ENCODE peak calls at places on chromosome 18, in seven cellular contexts. D is pancreas, A is left ventricle myocardium inferior, H is mammary epithelial cell, L is heart right ventricle, F is OCI-LY7, U is osteoblast. M is an unnamed sample.

GRCh38 chr18:76983184-76983583 is 149.4 kb downstream of the MBP start:
- DNase-seq in D (peak; percentile 79), A (peak; percentile 83), H (peak; percentile 87), L (peak; percentile 75), F (peak; percentile 78), U (peak; percentile 96), M (peak; percentile 76)

GRCh38 chr18:12783524-12783923 is 80.7 kb downstream of the PSMG2 start:
- DNase-seq in D (no peak), A (no peak), H (no peak), L (no peak), F (no peak), U (no peak), M (no peak)

GRCh38 chr18:34494359-34494696 is 215.8 kb upstream of the DTNA start:
- DNase-seq in D (peak; percentile 15), A (peak; percentile 23), H (no peak), L (peak; percentile 26), F (no peak), U (peak; percentile 61), M (no peak)

GRCh38 chr18:45749918-45750689 is 26.1 kb downstream of the SLC14A1 start:
- DNase-seq in D (no peak), A (no peak), H (no peak), L (no peak), F (no peak), U (peak; percentile 45), M (no peak)

GRCh38 chr18:44507729-44508325 is 172.9 kb upstream of the SETBP1 start:
- DNase-seq in D (no peak), A (peak; percentile 18), H (no peak), L (peak; percentile 32), F (peak; percentile 1), U (no peak), M (no peak)

GRCh38 chr18:75752864-75753263 is 325.4 kb upstream of the SMIM21 start:
- DNase-seq in D (no peak), A (no peak), H (no peak), L (no peak), F (no peak), U (no peak), M (no peak)

GRCh38 chr18:10514621-10515020 is 11.2 kb upstream of the NAPG start:
- DNase-seq in D (no peak), A (no peak), H (no peak), L (no peak), F (no peak), U (no peak), M (no peak)

GRCh38 chr18:70132999-70133398 is 72.5 kb downstream of the RTTN start:
- DNase-seq in D (no peak), A (no peak), H (peak; percentile 59), L (no peak), F (no peak), U (peak; percentile 77), M (no peak)

GRCh38 chr18:76428396-76429261 is 66.4 kb downstream of the ZNF516 start:
- DNase-seq in D (no peak), A (no peak), H (no peak), L (no peak), F (no peak), U (no peak), M (no peak)

GRCh38 chr18:72762505-72763122 is 105.2 kb downstream of the NETO1 start:
- DNase-seq in D (no peak), A (no peak), H (peak; percentile 61), L (peak; percentile 17), F (peak; percentile 30), U (peak; percentile 26), M (peak; percentile 16)

GRCh38 chr18:702957-703659 is 9.3 kb downstream of the ENOSF1 start:
- DNase-seq in D (no peak), A (no peak), H (peak; percentile 95), L (no peak), F (no peak), U (peak; percentile 89), M (no peak)

GRCh38 chr18:67386028-67386427 is 130.5 kb downstream of the DSEL start:
- DNase-seq in D (no peak), A (no peak), H (peak; percentile 6), L (no peak), F (no peak), U (no peak), M (no peak)

GRCh38 chr18:44039826-44040225 is 640.9 kb upstream of the SETBP1 start:
- DNase-seq in D (no peak), A (no peak), H (no peak), L (no peak), F (no peak), U (no peak), M (no peak)

DNA sequence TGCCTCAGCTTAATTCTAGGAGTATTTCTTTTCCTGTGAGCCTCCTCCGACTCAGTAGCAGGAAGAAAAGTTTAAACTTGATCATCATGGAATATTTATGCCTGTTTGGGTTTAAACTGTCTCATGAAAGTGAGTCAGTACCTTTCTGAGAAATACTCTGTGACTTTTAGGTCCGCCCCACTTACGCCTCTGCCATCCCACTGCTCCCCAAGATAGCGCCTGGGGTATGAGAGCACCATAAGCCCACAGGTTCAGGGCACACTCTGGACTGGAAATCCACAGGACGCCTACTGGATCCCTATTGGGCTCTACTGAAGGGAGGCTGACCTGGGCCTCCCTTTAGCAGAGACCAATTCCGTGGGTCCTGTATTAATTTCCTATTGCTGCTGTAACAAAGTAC is 175.8 kb upstream of the CDH20 start:
- DNase-seq in D (no peak), A (no peak), H (no peak), L (no peak), F (no peak), U (no peak), M (no peak)
- H3K4me3 ChIP-seq in D (no peak overlapping the region), A (no peak overlapping the region), H (no peak overlapping the region), L (no peak overlapping the region), F (no peak overlapping the region), U (no peak overlapping the region), M (no peak overlapping the region)

GRCh38 chr18:57781128-57781463 is 22.0 kb downstream of the ATP8B1 start:
- DNase-seq in D (no peak), A (no peak), H (no peak), L (no peak), F (no peak), U (no peak), M (no peak)

GRCh38 chr18:57786038-57786437 is 17.1 kb downstream of the ATP8B1 start:
- DNase-seq in D (no peak), A (no peak), H (no peak), L (no peak), F (no peak), U (no peak), M (no peak)

GRCh38 chr18:57784816-57785144 is 18.3 kb downstream of the ATP8B1 start:
- DNase-seq in D (no peak), A (no peak), H (no peak), L (no peak), F (no peak), U (no peak), M (no peak)

GRCh38 chr18:57787068-57787682 is 15.9 kb downstream of the ATP8B1 start:
- DNase-seq in D (no peak), A (no peak), H (no peak), L (no peak), F (no peak), U (no peak), M (no peak)

DNA sequence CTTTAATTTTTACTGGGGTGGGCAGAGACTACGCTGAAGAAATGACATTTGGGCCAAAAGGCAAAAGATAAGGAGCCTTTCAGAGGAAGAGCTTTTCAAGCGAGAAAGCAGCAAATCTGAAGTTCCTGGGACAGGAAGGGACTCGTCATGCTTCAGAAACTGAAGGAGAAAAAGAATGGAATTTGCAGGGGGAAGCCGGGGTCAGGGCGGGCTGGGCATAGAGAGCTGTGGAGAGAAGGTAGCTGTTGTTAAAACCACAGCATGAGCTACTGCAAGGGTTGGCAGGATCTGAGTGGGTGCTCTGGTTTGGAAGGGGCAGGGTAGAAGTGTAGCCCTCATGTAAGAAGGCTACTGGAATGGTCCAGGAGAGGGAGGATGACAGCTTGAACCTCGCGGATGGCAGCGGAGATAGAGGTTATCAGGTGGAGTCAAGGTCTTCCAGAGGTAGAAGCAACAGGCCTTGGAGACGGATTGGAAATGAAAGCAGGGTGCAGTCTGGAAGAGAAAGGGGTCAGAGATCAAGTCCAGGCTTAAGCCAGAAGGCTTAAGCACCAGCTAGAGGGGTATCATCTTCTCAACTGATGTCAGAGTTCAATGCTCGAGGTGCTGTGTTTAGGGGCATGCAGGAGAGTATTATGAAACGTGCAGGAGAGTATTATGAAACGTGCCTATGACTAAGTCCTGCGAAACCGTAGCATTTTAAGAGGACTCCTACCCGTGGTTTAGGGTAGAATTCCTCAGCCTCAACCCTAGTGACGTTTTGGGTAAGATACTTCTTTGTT is 18.9 kb downstream of the ATP8B1 start:
- DNase-seq in D (no peak), A (no peak), H (peak; percentile 78), L (no peak), F (no peak), U (peak; percentile 55), M (no peak)
- H3K27ac ChIP-seq in D (no peak overlapping the region), A (peak overlapping the region; percentile 75), H (no peak overlapping the region), L (no peak overlapping the region), F (no peak overlapping the region), U (peak overlapping the region; percentile 77), M (no peak overlapping the region)

DNA sequence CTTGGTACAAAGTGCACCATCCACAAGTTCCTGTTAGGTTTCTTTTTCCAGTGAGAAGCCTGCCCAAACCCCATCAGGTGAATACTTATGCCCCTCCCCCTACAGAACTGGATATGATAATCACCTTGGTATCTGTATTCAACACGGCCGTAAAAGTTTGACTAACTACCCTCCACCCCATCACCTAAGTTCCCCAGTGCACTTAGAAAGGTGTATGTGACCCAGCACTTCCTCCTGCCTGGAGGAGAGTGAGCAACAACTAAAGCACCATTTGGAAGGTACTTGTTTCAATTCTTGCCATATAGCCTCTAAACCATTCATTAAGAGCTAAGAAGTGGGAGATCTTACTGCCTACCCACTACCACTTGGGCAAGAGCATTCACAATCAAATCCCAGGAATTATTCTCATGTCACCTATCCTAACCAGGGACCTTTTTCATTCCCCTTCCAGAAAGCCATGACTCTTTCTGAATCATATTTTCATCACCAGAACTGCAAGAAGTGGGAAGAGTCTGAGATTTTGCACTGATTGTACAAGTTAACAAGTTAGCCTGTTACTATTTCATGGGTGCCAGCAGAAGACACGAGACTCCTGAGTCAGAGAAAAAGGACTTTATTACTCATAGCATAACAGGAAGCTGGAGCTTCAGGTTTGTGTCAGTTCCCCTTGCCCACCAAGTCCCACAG is 53.5 kb upstream of the NDUFV2 start:
- DNase-seq in D (no peak), A (no peak), H (peak; percentile 62), L (no peak), F (no peak), U (peak; percentile 82), M (no peak)
- H3K9me3 ChIP-seq in D (no peaks in the 10 kb centered on the region), A (peaks cover 17% of the 10 kb centered on the region), H (peaks cover 22% of the 10 kb centered on the region), L (no peaks in the 10 kb centered on the region), F (peaks cover 18% of the 10 kb centered on the region), U (peaks cover 6% of the 10 kb centered on the region), M (no peaks in the 10 kb centered on the region)

GRCh38 chr18:50528806-50529205 is 31.1 kb upstream of the MAPK4 start:
- DNase-seq in D (no peak), A (no peak), H (no peak), L (no peak), F (no peak), U (no peak), M (no peak)
- H3K4me3 ChIP-seq in D (no peak overlapping the region), A (no peak overlapping the region), H (no peak overlapping the region), L (no peak overlapping the region), F (no peak overlapping the region), U (no peak overlapping the region), M (no peak overlapping the region)